ENCODE peak calls at places on chromosomes 2 and 18, in four cellular contexts. C, U, G and V are unnamed samples.

GRCh38 chr2:216139884-216140283 is 30.7 kb downstream of the XRCC5 start:
- DNase-seq in C (peak), U (peak), G (no peak), V (no peak)

GRCh38 chr2:73028841-73029240 is 42.7 kb downstream of the SFXN5 start:
- DNase-seq in U (no peak), G (no peak), C (no peak), V (no peak)

GRCh38 chr18:28903366-28903765 is 726.4 kb upstream of the CDH2 start:
- DNase-seq in U (no peak), C (no peak), G (no peak), V (no peak)

GRCh38 chr18:46155652-46156051 is 51.5 kb downstream of the HAUS1 start:
- DNase-seq in G (no peak), U (no peak), C (no peak), V (no peak)

GRCh38 chr2:80238692-80239469 is 65.7 kb downstream of the LRRTM1 start:
- DNase-seq in U (peak), G (no peak), C (peak), V (peak)

GRCh38 chr2:102144128-102144527 is 1.6 kb downstream of the IL1R1 start:
- DNase-seq in G (no peak), U (no peak), C (no peak), V (no peak)

GRCh38 chr2:242004902-242005230 is 135.3 kb downstream of the RTP5 start:
- DNase-seq in U (no peak), G (no peak), C (no peak), V (no peak)

GRCh38 chr2:137865954-137866540 is 98.2 kb upstream of the HNMT start:
- DNase-seq in U (peak), C (peak), G (no peak), V (no peak)

DNA sequence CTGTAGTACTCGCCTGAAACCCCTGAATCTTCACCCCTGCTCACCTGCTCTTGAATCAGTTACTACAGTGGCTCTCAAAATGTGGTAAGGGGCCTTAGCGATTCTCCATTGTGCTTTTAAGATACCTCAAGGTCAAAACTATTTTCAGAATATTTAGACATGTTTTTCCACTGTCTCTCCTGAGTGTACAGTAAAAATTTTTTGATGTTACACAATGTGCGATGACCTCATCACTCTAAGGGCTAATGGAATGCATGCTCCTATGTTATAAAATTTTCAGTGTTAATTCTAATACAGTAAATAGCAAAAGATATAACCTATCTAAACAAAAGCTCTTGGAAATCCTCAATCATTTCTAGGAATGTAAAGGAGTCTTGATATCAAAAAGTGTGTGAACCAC is 336.9 kb upstream of the PKDCC start:
- DNase-seq in U (no peak), C (no peak), G (no peak), V (no peak)
- TF ChIP-seq SPI1 in U (no peak), C (no peak), G (no peak), V (no peak)

DNA sequence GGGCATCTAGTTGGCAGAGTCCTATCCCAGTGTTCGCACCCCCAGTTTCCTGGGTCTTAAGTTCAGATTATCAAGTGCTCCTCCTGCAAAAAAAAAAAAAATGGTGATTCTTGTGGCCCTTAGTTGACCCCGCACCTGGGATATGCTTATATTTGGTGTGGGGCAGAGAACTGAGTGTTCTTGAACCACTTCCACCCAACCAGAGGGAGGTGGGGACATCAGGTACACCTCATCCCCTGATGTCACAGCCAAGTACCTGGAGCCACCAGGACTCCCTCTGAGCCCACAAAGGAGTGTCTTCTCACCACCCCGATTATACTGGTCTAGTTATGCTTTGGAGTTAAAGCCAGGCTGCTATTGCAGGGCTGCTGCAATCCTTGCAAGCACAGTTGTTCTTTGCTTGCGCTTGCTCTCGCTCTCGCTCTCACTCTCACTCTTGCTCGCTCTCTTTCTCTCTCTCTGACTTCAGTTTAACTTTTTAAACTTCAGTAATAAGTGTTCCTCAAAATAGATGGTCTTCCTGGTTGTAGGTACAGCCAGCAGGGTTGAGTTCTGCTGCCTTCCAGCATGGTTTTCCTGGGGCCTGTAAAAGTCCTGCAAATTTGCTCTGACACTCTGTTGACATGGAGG is 265.7 kb downstream of the NEDD4L start:
- DNase-seq in C (no peak), U (no peak), G (no peak), V (no peak)
- TF ChIP-seq POLR2AphosphoS5 in C (no peak), U (no peak), G (no peak), V (no peak)

GRCh38 chr2:223366566-223366965 is 235.6 kb downstream of the SCG2 start:
- DNase-seq in U (no peak), G (no peak), C (no peak), V (no peak)
- TF ChIP-seq SPI1 in U (no peak), G (no peak), C (no peak), V (no peak)

DNA sequence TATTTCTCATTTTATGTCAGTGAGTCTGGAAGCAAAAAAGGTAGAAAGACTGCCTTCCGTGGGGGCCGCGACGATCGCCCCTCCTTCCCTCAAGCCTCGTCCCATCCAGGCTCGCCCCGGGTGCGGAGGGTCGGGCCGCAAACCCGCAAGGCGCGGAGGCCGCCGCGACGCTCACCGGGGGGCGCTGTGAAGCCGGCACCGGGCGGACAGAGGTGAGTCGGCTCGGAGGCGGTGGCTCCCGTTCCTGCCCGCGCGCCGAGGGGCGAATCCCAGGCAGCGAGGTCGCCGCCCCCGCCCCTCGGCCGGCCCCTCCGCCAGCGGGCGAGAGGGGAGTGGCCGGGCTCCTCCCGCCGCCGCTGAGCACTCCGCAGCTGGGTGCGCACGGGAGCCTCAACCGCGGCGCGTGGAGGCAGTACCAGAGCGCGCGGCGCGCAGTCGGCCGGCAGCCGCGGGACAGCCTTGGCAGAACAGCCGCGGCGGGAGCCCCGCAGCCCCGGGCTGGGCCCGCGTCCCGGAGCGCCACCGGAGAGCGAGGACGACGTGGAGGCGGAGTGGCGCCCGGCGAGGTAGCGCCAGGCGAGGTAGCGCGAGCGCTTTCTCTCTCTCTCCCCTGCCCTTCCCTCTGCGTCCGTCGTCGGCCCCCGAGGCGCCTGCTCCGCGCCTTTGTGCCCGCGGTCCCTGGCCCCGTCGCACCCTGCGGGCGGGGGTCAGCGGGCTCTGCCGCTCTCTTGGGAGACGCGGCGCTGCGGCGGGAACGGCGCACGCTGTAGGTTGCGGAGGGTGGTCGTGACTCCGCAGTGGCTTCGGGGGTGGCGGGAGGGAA is at the start of gene MYO1B:
- DNase-seq in C (peak), U (no peak), G (no peak), V (peak)
- TF ChIP-seq POLR2AphosphoS5 in C (no peak), U (no peak), G (no peak), V (no peak)

GRCh38 chr2:5175231-5175630 is 517.0 kb upstream of the SOX11 start:
- DNase-seq in G (no peak), U (no peak), C (no peak), V (no peak)

GRCh38 chr2:5176764-5177163 is 515.4 kb upstream of the SOX11 start:
- DNase-seq in U (no peak), C (no peak), G (no peak), V (no peak)

GRCh38 chr2:5172923-5173322 is 519.3 kb upstream of the SOX11 start:
- DNase-seq in U (no peak), C (no peak), G (no peak), V (no peak)
- TF ChIP-seq SPI1 in U (no peak), C (no peak), G (no peak), V (no peak)

GRCh38 chr2:191864623-191865521 is 18.0 kb upstream of the CAVIN2 start:
- DNase-seq in C (no peak), U (no peak), G (no peak), V (no peak)

GRCh38 chr2:191867507-191867847 is 20.6 kb upstream of the CAVIN2 start:
- DNase-seq in G (no peak), U (no peak), C (no peak), V (no peak)

GRCh38 chr2:191869178-191869577 is 22.3 kb upstream of the CAVIN2 start:
- DNase-seq in U (no peak), C (peak), G (peak), V (no peak)

GRCh38 chr2:191866195-191866594 is 19.3 kb upstream of the CAVIN2 start:
- DNase-seq in C (no peak), G (no peak), U (no peak), V (no peak)

GRCh38 chr2:191866675-191867506 is 20.0 kb upstream of the CAVIN2 start:
- DNase-seq in U (no peak), C (peak), G (no peak), V (no peak)
- TF ChIP-seq POLR2AphosphoS5 in U (no peak), C (no peak), G (no peak), V (no peak)

GRCh38 chr2:11577101-11577883 is 43.4 kb downstream of the GREB1 start:
- DNase-seq in G (no peak), C (no peak), U (no peak), V (no peak)
- TF ChIP-seq SPI1 in G (no peak), C (no peak), U (no peak), V (no peak)

DNA sequence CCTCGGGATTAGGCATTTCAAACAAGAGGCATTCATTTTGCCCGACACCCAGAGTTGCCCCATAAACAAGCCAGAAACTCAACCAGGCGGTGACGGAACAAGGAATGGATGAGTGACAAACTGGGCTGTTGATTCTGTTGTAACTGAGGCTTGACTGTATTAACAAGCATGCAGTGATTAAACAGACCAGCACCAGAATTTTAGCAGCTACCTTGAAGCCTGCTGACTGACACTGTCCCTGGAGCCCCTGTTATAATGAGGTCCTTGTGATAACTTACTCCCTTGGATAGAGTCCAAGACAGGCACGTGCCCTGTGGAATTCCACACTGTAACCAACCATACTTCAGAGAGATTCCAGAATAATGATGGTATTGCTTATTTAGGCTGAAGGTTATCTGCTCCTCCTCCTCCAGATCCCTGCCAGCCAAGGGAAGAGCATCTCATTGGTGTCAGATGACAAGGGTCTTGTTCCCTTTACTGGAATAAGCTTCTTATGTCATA is 97.1 kb upstream of the RMDN2 start:
- DNase-seq in U (no peak), C (no peak), G (no peak), V (no peak)
- TF ChIP-seq POLR2AphosphoS5 in U (no peak), C (no peak), G (no peak), V (no peak)

DNA sequence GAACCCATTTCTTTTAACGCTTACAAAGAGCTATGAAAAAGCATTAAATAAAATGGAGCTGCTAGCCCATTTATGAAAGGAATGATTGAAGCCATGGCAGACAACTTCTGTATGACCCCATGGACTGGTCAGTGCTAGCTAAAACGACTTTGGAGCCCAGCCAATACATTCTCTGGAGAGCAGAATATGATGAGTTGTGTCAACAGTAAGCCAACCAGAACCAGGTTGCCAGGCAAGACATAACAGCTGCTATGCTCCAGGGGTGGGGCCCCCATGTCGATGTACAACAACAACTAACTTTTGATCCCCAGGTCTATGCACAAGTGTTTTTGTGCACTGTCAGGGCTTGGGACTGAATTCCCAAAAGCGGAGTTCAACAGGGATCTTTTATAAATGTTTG is 64.8 kb upstream of the MYO3B start:
- DNase-seq in C (no peak), U (no peak), G (no peak), V (no peak)
- TF ChIP-seq SPI1 in C (no peak), U (no peak), G (no peak), V (no peak)